ENCODE peak calls at places on chromosomes 6 and 20, in ten cellular contexts. A is cardiac fibroblast; C is WTC11; N is adrenal gland; J is NCI-H1092; G is T follicular helper cell; T is stimulated activated CD8-positive, alpha-beta memory T cell treated with anti-CD3 and anti-CD28 coated beads, Interleukin-7, amount 100 ng/mL, for 1 hour; S is effector memory CD4-positive, alpha-beta T cell; Y is AG09319; M is aorta. L is an unnamed sample.

GRCh38 chr20:34017610-34018009 is 23.9 kb downstream of the RALY start:
- DNase-seq in G (no peak), C (no peak), S (no peak), J (no peak), T (no peak), A (peak), M (no peak), N (no peak), Y (no peak), L (peak)

GRCh38 chr6:74969591-74970267 is 236.1 kb downstream of the COL12A1 start:
- DNase-seq in Y (no peak), S (no peak), T (no peak), G (no peak), C (no peak), J (no peak), N (no peak), M (no peak), A (no peak), L (peak)

GRCh38 chr6:73610444-73611275 is 43.1 kb downstream of the SLC17A5 start:
- DNase-seq in S (no peak), Y (no peak), T (no peak), G (no peak), C (no peak), M (no peak), N (no peak), A (peak), J (no peak), L (peak)

GRCh38 chr6:63351995-63352586 is 32.3 kb upstream of the LGSN start:
- DNase-seq in M (no peak), N (no peak), J (no peak), C (no peak), T (no peak), S (no peak), G (no peak), A (peak), Y (peak), L (peak)

GRCh38 chr6:150410395-150410794 is 41.6 kb downstream of the IYD start:
- DNase-seq in N (no peak), S (no peak), G (no peak), T (no peak), C (no peak), J (no peak), Y (no peak), M (no peak), A (no peak), L (peak)

GRCh38 chr6:127341471-127342202 is 1.8 kb downstream of the ECHDC1 start:
- DNase-seq in A (peak), N (no peak), M (no peak), G (no peak), C (no peak), T (no peak), Y (no peak), J (no peak), S (no peak), L (no peak)

GRCh38 chr6:134223761-134224445 is 94.0 kb downstream of the SGK1 start:
- DNase-seq in S (no peak), J (no peak), N (no peak), A (peak), G (no peak), Y (no peak), T (no peak), M (no peak), C (no peak), L (no peak)

GRCh38 chr20:38338849-38339520 is 7.3 kb upstream of the LBP start:
- DNase-seq in T (no peak), M (no peak), J (no peak), N (no peak), C (peak), Y (no peak), G (no peak), S (no peak), A (peak), L (peak)

GRCh38 chr6:105280033-105280432 is 100.2 kb upstream of the POPDC3 start:
- DNase-seq in S (no peak), J (no peak), M (no peak), G (no peak), N (no peak), A (no peak), T (no peak), Y (no peak), C (no peak), L (no peak)

GRCh38 chr6:52317841-52318581 is 33.5 kb upstream of the MCM3 start:
- DNase-seq in Y (no peak), T (no peak), S (no peak), C (no peak), N (no peak), M (no peak), G (no peak), J (no peak), A (peak), L (peak)

GRCh38 chr20:50190251-50191064 is at the start of gene CEBPB:
- DNase-seq in C (peak), T (peak), G (peak), A (peak), S (peak), M (peak), Y (peak), J (peak), N (peak), L (peak)

GRCh38 chr6:37173573-37174195 is 3.7 kb downstream of the PIM1 start:
- DNase-seq in T (no peak), N (no peak), C (no peak), A (no peak), S (no peak), J (no peak), Y (no peak), M (no peak), G (no peak), L (no peak)

L was measured in choroid plexus epithelial cell.